ENCODE peak calls at places on chromosomes 13 and 19, in five cellular contexts. D is heart right ventricle, Q is A549, U is HepG2, B is endodermal cell. X is an unnamed sample.

GRCh38 chr19:40200352-40201099 is 9.3 kb downstream of the MAP3K10 start:
- DNase-seq in D (no peak), Q (no peak), U (no peak), B (no peak), X (peak; percentile 86)

GRCh38 chr13:36211567-36211966 is 2.8 kb downstream of the SOHLH2 start:
- DNase-seq in D (no peak), Q (no peak), U (no peak), B (no peak), X (no peak)

GRCh38 chr13:62524498-62524897 is 1108.8 kb upstream of the PCDH20 start:
- DNase-seq in D (no peak), Q (no peak), U (no peak), B (no peak), X (no peak)

GRCh38 chr13:111974065-111974640 is 92.8 kb upstream of the SOX1 start:
- DNase-seq in D (no peak), Q (no peak), U (no peak), B (no peak), X (no peak)

GRCh38 chr19:33334271-33334670 is 31.9 kb upstream of the CEBPA start:
- DNase-seq in D (no peak), Q (no peak), U (no peak), B (no peak), X (no peak)

GRCh38 chr13:77449265-77449664 is 86.2 kb upstream of the SCEL start:
- DNase-seq in D (no peak), Q (no peak), U (no peak), B (no peak), X (no peak)

GRCh38 chr13:49476529-49476928 is 19.2 kb upstream of the PHF11 start:
- DNase-seq in D (no peak), Q (no peak), U (no peak), B (no peak), X (no peak)

GRCh38 chr19:45717983-45718650 is 12.6 kb downstream of the FBXO46 start:
- DNase-seq in D (no peak), Q (no peak), U (no peak), B (no peak), X (no peak)

GRCh38 chr13:74288361-74288911 is 154.2 kb upstream of the KLF12 start:
- DNase-seq in D (peak; percentile 53), Q (no peak), U (no peak), B (peak; percentile 59), X (no peak)

GRCh38 chr13:49926019-49926418 is 10.1 kb downstream of the SPRYD7 start:
- DNase-seq in D (no peak), Q (no peak), U (no peak), B (no peak), X (no peak)

GRCh38 chr13:102131246-102131645 is 270.6 kb downstream of the FGF14 start:
- DNase-seq in D (no peak), Q (no peak), U (no peak), B (no peak), X (no peak)

GRCh38 chr13:56861472-56861871 is 279.2 kb upstream of the PRR20A start:
- DNase-seq in D (no peak), Q (no peak), U (peak; percentile 1), B (no peak), X (no peak)

GRCh38 chr13:99812611-99813010 is 159.0 kb downstream of the ZIC5 start:
- DNase-seq in D (no peak), Q (peak; percentile 11), U (no peak), B (no peak), X (no peak)

GRCh38 chr13:110628952-110629701 is 13.8 kb downstream of the NAXD start:
- DNase-seq in D (no peak), Q (no peak), U (no peak), B (peak; percentile 26), X (peak; percentile 5)

GRCh38 chr19:12969292-12969988 is at the start of gene DAND5:
- DNase-seq in D (peak; percentile 63), Q (no peak), U (no peak), B (no peak), X (peak; percentile 53)

GRCh38 chr13:35500071-35500595 is 23.6 kb upstream of the MAB21L1 start:
- DNase-seq in D (no peak), Q (no peak), U (no peak), B (no peak), X (no peak)

GRCh38 chr19:50465986-50466771 is 10.1 kb upstream of the EMC10 start:
- DNase-seq in D (no peak), Q (peak; percentile 49), U (peak; percentile 34), B (peak; percentile 92), X (peak; percentile 84)

GRCh38 chr19:16064209-16064889 is 11.9 kb upstream of the TPM4 start:
- DNase-seq in D (no peak), Q (no peak), U (no peak), B (no peak), X (no peak)

GRCh38 chr13:92806215-92806614 is 420.4 kb upstream of the GPC6 start:
- DNase-seq in D (no peak), Q (no peak), U (no peak), B (no peak), X (no peak)

GRCh38 chr19:12346896-12347295 is 13.5 kb upstream of the ZNF563 start:
- DNase-seq in D (no peak), Q (peak; percentile 4), U (peak; percentile 58), B (no peak), X (no peak)

GRCh38 chr13:111652676-111653075 is 332.2 kb downstream of the TEX29 start:
- DNase-seq in D (no peak), Q (no peak), U (no peak), B (no peak), X (no peak)

GRCh38 chr13:51220706-51221105 is 1.5 kb upstream of the FAM124A start:
- DNase-seq in D (no peak), Q (no peak), U (no peak), B (no peak), X (no peak)

GRCh38 chr13:51223284-51224270 is 1.4 kb downstream of the FAM124A start:
- DNase-seq in D (peak; percentile 20), Q (no peak), U (no peak), B (peak; percentile 73), X (peak; percentile 50)

GRCh38 chr13:51222510-51223283 is 499 bp downstream of the FAM124A start:
- DNase-seq in D (no peak), Q (peak; percentile 6), U (no peak), B (peak; percentile 82), X (peak; percentile 14)

GRCh38 chr13:51221108-51221507 is 1.1 kb upstream of the FAM124A start:
- DNase-seq in D (no peak), Q (no peak), U (no peak), B (peak; percentile 57), X (no peak)

GRCh38 chr13:51221674-51222509 is at the start of gene FAM124A:
- DNase-seq in D (peak; percentile 36), Q (peak; percentile 23), U (no peak), B (peak; percentile 73), X (peak; percentile 20)
- TF ChIP-seq CTCF in D (no peak), Q (peak; percentile 54), U (no peak), B (no peak), X (peak; percentile 14)

GRCh38 chr19:44604241-44604640 is 9.1 kb upstream of the IGSF23 start:
- DNase-seq in D (no peak), Q (no peak), U (no peak), B (no peak), X (no peak)
- H3K4me3 ChIP-seq in D (no peak overlapping the region), Q (no peak overlapping the region), U (no peak overlapping the region), B (no peak overlapping the region), X (no peak overlapping the region)

GRCh38 chr19:4911786-4912672 is 2.7 kb downstream of the UHRF1 start:
- DNase-seq in D (peak; percentile 40), Q (peak; percentile 94), U (peak; percentile 40), B (peak; percentile 80), X (peak; percentile 65)

GRCh38 chr19:4909897-4910593 is 744 bp downstream of the UHRF1 start:
- DNase-seq in D (peak; percentile 91), Q (peak; percentile 91), U (peak; percentile 81), B (peak; percentile 96), X (peak; percentile 95)

GRCh38 chr19:4909172-4909896 is at the start of gene UHRF1:
- DNase-seq in D (no peak), Q (peak; percentile 52), U (peak; percentile 58), B (peak; percentile 77), X (peak; percentile 91)

GRCh38 chr19:4911314-4911713 is 2.0 kb downstream of the UHRF1 start:
- DNase-seq in D (no peak), Q (no peak), U (no peak), B (no peak), X (no peak)

DNA sequence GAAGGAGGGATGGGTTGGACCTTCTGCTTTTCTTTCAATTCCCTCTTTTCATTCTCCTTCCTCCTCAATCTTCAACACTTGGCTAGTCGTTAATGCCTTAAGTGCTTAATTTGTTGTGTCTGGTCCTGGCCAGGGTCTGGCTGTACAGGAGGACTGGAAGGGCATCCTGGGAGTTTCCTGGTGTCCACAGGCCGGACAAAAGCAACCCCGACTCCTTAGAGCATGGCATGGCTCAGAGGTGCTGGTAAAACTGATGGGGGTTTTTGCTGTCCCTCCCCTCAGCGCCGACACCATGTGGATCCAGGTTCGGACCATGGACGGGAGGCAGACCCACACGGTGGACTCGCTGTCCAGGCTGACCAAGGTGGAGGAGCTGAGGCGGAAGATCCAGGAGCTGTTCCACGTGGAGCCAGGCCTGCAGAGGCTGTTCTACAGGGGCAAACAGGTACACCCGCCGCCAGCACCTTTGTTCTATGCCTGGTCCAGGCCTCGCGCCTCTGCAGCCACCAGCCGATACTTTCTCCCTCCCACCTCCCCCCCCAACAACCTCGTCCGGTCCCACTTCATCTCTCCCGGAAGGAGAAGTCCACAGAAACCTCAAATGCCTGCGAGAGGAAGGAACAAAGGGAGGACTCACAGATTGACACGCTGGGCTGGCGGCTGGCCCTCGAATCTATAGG is 1.4 kb downstream of the UHRF1 start:
- DNase-seq in D (peak; percentile 19), Q (peak; percentile 45), U (no peak), B (no peak), X (no peak)
- H3K27ac ChIP-seq in D (no peak overlapping the region), Q (peak overlapping the region; percentile 95), U (peak overlapping the region; percentile 40), B (peak overlapping the region; percentile 42), X (peak overlapping the region; percentile 98)

GRCh38 chr19:1251503-1252220 is 3.3 kb downstream of the MIDN start:
- DNase-seq in D (no peak), Q (peak; percentile 84), U (peak; percentile 90), B (peak; percentile 71), X (no peak)

GRCh38 chr19:1253514-1254080 is 5.2 kb downstream of the MIDN start:
- DNase-seq in D (no peak), Q (peak; percentile 79), U (peak; percentile 85), B (no peak), X (no peak)

GRCh38 chr19:1254081-1254527 is 5.7 kb downstream of the MIDN start:
- DNase-seq in D (no peak), Q (no peak), U (no peak), B (no peak), X (no peak)

GRCh38 chr19:1252221-1252817 is 3.9 kb downstream of the MIDN start:
- DNase-seq in D (peak; percentile 91), Q (peak; percentile 85), U (no peak), B (no peak), X (no peak)

DNA sequence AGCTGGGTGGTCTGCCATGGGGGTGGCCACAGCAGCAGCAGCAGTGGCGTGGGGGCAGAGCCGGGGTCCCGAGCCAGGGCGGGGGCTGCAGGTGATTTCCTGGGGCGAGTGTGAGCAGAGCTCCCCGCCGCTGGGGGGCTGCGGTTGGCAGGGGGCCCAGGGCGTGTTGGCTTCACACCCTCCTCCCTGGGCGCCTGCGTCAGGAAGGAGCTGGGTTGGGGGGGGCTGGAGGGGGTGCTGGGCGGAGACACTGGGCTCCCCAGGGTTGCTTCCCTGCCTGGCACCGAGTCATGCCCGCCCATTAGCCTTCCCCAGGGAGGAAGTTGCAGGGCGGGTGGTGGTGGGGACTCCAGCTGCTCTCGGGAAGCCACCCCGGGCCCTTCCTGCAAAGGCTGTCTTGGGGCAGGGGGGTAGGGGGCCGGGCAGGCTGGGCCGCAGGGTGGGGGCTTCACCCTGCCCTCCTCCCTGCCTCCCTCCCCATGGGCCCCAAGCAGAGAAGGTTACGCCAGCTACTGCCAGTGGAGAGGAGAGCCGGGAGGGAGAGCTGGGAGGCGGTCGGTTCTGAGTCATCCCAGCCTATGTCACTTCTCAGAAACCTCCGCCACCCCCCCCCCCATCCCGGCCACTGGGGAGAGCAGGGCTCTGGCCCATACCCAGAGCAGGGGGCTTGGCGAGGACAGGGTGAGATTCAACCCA is 4.6 kb downstream of the MIDN start:
- DNase-seq in D (peak; percentile 94), Q (peak; percentile 91), U (peak; percentile 82), B (peak; percentile 65), X (no peak)
- TF ChIP-seq CTCF in D (no peak), Q (no peak), U (no peak), B (no peak), X (no peak)

X was measured in WERI-Rb-1.